ENCODE peak calls at places on chromosome X, in seven cellular contexts. One of them, this sample, is unnamed.

GRCh38 chrX:154412468-154412867 is 1.1 kb downstream of the TAFAZZIN start:
- DNase-seq in brain microvascular endothelial cell: no peak
- DNase-seq in esophagus squamous epithelium: no peak
- DNase-seq in psoas muscle: no peak
- DNase-seq in epithelial cell of esophagus: peak
- DNase-seq in suprapubic skin: no peak
- DNase-seq in pancreas: no peak
- DNase-seq in this sample: no peak

GRCh38 chrX:123425471-123425870 is 241.4 kb downstream of the GRIA3 start:
- DNase-seq in brain microvascular endothelial cell: no peak
- DNase-seq in esophagus squamous epithelium: no peak
- DNase-seq in psoas muscle: no peak
- DNase-seq in epithelial cell of esophagus: peak
- DNase-seq in suprapubic skin: no peak
- DNase-seq in pancreas: no peak
- DNase-seq in this sample: no peak

GRCh38 chrX:130887392-130887791 is 15.6 kb downstream of the ENOX2 start:
- DNase-seq in brain microvascular endothelial cell: no peak
- DNase-seq in esophagus squamous epithelium: no peak
- DNase-seq in psoas muscle: no peak
- DNase-seq in epithelial cell of esophagus: no peak
- DNase-seq in suprapubic skin: no peak
- DNase-seq in pancreas: no peak
- DNase-seq in this sample: no peak

GRCh38 chrX:85980286-85980685 is 67.1 kb downstream of the CHM start:
- DNase-seq in brain microvascular endothelial cell: no peak
- DNase-seq in esophagus squamous epithelium: no peak
- DNase-seq in psoas muscle: no peak
- DNase-seq in epithelial cell of esophagus: no peak
- DNase-seq in suprapubic skin: no peak
- DNase-seq in pancreas: no peak
- DNase-seq in this sample: no peak

GRCh38 chrX:54043084-54043483 is 1.2 kb downstream of the PHF8 start:
- DNase-seq in brain microvascular endothelial cell: no peak
- DNase-seq in esophagus squamous epithelium: no peak
- DNase-seq in psoas muscle: no peak
- DNase-seq in epithelial cell of esophagus: no peak
- DNase-seq in suprapubic skin: no peak
- DNase-seq in pancreas: no peak
- DNase-seq in this sample: no peak

GRCh38 chrX:114611018-114611619 is 27.2 kb downstream of the HTR2C start:
- DNase-seq in brain microvascular endothelial cell: peak
- DNase-seq in esophagus squamous epithelium: no peak
- DNase-seq in psoas muscle: no peak
- DNase-seq in epithelial cell of esophagus: peak
- DNase-seq in suprapubic skin: no peak
- DNase-seq in pancreas: no peak
- DNase-seq in this sample: no peak

GRCh38 chrX:44330227-44330626 is 13.2 kb downstream of the EFHC2 start:
- DNase-seq in brain microvascular endothelial cell: no peak
- DNase-seq in esophagus squamous epithelium: no peak
- DNase-seq in psoas muscle: no peak
- DNase-seq in epithelial cell of esophagus: no peak
- DNase-seq in suprapubic skin: no peak
- DNase-seq in pancreas: no peak
- DNase-seq in this sample: no peak

GRCh38 chrX:30586516-30586915 is 8.9 kb upstream of the TASL start:
- DNase-seq in brain microvascular endothelial cell: no peak
- DNase-seq in esophagus squamous epithelium: no peak
- DNase-seq in psoas muscle: no peak
- DNase-seq in epithelial cell of esophagus: no peak
- DNase-seq in suprapubic skin: no peak
- DNase-seq in pancreas: no peak
- DNase-seq in this sample: no peak

GRCh38 chrX:64842492-64842891 is 133.8 kb downstream of the ZC4H2 start:
- DNase-seq in brain microvascular endothelial cell: no peak
- DNase-seq in esophagus squamous epithelium: no peak
- DNase-seq in psoas muscle: no peak
- DNase-seq in epithelial cell of esophagus: no peak
- DNase-seq in suprapubic skin: no peak
- DNase-seq in pancreas: no peak
- DNase-seq in this sample: no peak

GRCh38 chrX:13396887-13397286 is 77.0 kb upstream of the ATXN3L start:
- DNase-seq in brain microvascular endothelial cell: no peak
- DNase-seq in esophagus squamous epithelium: no peak
- DNase-seq in psoas muscle: no peak
- DNase-seq in epithelial cell of esophagus: peak
- DNase-seq in suprapubic skin: no peak
- DNase-seq in pancreas: no peak
- DNase-seq in this sample: no peak

GRCh38 chrX:12400218-12400617 is 261.9 kb downstream of the FRMPD4 start:
- DNase-seq in brain microvascular endothelial cell: no peak
- DNase-seq in esophagus squamous epithelium: no peak
- DNase-seq in psoas muscle: no peak
- DNase-seq in epithelial cell of esophagus: no peak
- DNase-seq in suprapubic skin: no peak
- DNase-seq in pancreas: no peak
- DNase-seq in this sample: no peak

GRCh38 chrX:11329016-11329415 is 35.8 kb downstream of the AMELX start:
- DNase-seq in brain microvascular endothelial cell: no peak
- DNase-seq in esophagus squamous epithelium: no peak
- DNase-seq in psoas muscle: no peak
- DNase-seq in epithelial cell of esophagus: peak
- DNase-seq in suprapubic skin: no peak
- DNase-seq in pancreas: no peak
- DNase-seq in this sample: no peak

GRCh38 chrX:22526339-22526738 is 253.6 kb downstream of the CBLL2 start:
- DNase-seq in brain microvascular endothelial cell: peak
- DNase-seq in esophagus squamous epithelium: no peak
- DNase-seq in psoas muscle: no peak
- DNase-seq in epithelial cell of esophagus: peak
- DNase-seq in suprapubic skin: no peak
- DNase-seq in pancreas: no peak
- DNase-seq in this sample: no peak

GRCh38 chrX:25519258-25519657 is 503.5 kb upstream of the ARX start:
- DNase-seq in brain microvascular endothelial cell: no peak
- DNase-seq in esophagus squamous epithelium: no peak
- DNase-seq in psoas muscle: no peak
- DNase-seq in epithelial cell of esophagus: no peak
- DNase-seq in suprapubic skin: no peak
- DNase-seq in pancreas: no peak
- DNase-seq in this sample: no peak

GRCh38 chrX:134688839-134689238 is 30.6 kb upstream of the PLAC1 start:
- DNase-seq in brain microvascular endothelial cell: peak
- DNase-seq in esophagus squamous epithelium: no peak
- DNase-seq in psoas muscle: no peak
- DNase-seq in epithelial cell of esophagus: peak
- DNase-seq in suprapubic skin: no peak
- DNase-seq in pancreas: no peak
- DNase-seq in this sample: no peak

GRCh38 chrX:134236690-134237362 is at the start of gene CCDC160:
- DNase-seq in brain microvascular endothelial cell: peak
- DNase-seq in esophagus squamous epithelium: no peak
- DNase-seq in psoas muscle: peak
- DNase-seq in epithelial cell of esophagus: peak
- DNase-seq in suprapubic skin: no peak
- DNase-seq in pancreas: peak
- DNase-seq in this sample: no peak

GRCh38 chrX:26262121-26262523 is 46.2 kb downstream of the MAGEB5 start:
- DNase-seq in brain microvascular endothelial cell: peak
- DNase-seq in esophagus squamous epithelium: no peak
- DNase-seq in psoas muscle: no peak
- DNase-seq in epithelial cell of esophagus: peak
- DNase-seq in suprapubic skin: no peak
- DNase-seq in pancreas: no peak
- DNase-seq in this sample: no peak

GRCh38 chrX:13051529-13052172 is 7.2 kb upstream of the FAM9C start:
- DNase-seq in brain microvascular endothelial cell: no peak
- DNase-seq in esophagus squamous epithelium: no peak
- DNase-seq in psoas muscle: no peak
- DNase-seq in epithelial cell of esophagus: no peak
- DNase-seq in suprapubic skin: no peak
- DNase-seq in pancreas: no peak
- DNase-seq in this sample: no peak

GRCh38 chrX:115562492-115562872 is 1.5 kb downstream of the PLS3 start:
- DNase-seq in brain microvascular endothelial cell: no peak
- DNase-seq in esophagus squamous epithelium: no peak
- DNase-seq in psoas muscle: no peak
- DNase-seq in epithelial cell of esophagus: no peak
- DNase-seq in suprapubic skin: no peak
- DNase-seq in pancreas: no peak
- DNase-seq in this sample: no peak

GRCh38 chrX:79336869-79337815 is 30.0 kb downstream of the ITM2A start:
- DNase-seq in brain microvascular endothelial cell: no peak
- DNase-seq in esophagus squamous epithelium: no peak
- DNase-seq in psoas muscle: no peak
- DNase-seq in epithelial cell of esophagus: no peak
- DNase-seq in suprapubic skin: no peak
- DNase-seq in pancreas: no peak
- DNase-seq in this sample: no peak

GRCh38 chrX:132033166-132033565 is 10.1 kb downstream of the STK26 start:
- DNase-seq in brain microvascular endothelial cell: no peak
- DNase-seq in esophagus squamous epithelium: no peak
- DNase-seq in psoas muscle: no peak
- DNase-seq in epithelial cell of esophagus: no peak
- DNase-seq in suprapubic skin: no peak
- DNase-seq in pancreas: no peak
- DNase-seq in this sample: no peak

GRCh38 chrX:6693051-6693450 is 158.1 kb upstream of the VCX3A start:
- DNase-seq in brain microvascular endothelial cell: no peak
- DNase-seq in esophagus squamous epithelium: no peak
- DNase-seq in psoas muscle: no peak
- DNase-seq in epithelial cell of esophagus: no peak
- DNase-seq in suprapubic skin: no peak
- DNase-seq in pancreas: no peak
- DNase-seq in this sample: no peak

GRCh38 chrX:118603981-118604380 is 108.4 kb downstream of the DOCK11 start:
- DNase-seq in brain microvascular endothelial cell: peak
- DNase-seq in esophagus squamous epithelium: no peak
- DNase-seq in psoas muscle: peak
- DNase-seq in epithelial cell of esophagus: peak
- DNase-seq in suprapubic skin: no peak
- DNase-seq in pancreas: no peak
- DNase-seq in this sample: no peak

GRCh38 chrX:25599061-25599460 is 539.1 kb upstream of the MAGEB18 start:
- DNase-seq in brain microvascular endothelial cell: no peak
- DNase-seq in esophagus squamous epithelium: no peak
- DNase-seq in psoas muscle: no peak
- DNase-seq in epithelial cell of esophagus: no peak
- DNase-seq in suprapubic skin: no peak
- DNase-seq in pancreas: no peak
- DNase-seq in this sample: no peak

GRCh38 chrX:28586291-28586690 is 955 bp upstream of the IL1RAPL1 start:
- DNase-seq in brain microvascular endothelial cell: peak
- DNase-seq in esophagus squamous epithelium: no peak
- DNase-seq in psoas muscle: no peak
- DNase-seq in epithelial cell of esophagus: peak
- DNase-seq in suprapubic skin: no peak
- DNase-seq in pancreas: no peak
- DNase-seq in this sample: no peak

GRCh38 chrX:150635952-150636351 is 57.2 kb upstream of the MTMR1 start:
- DNase-seq in brain microvascular endothelial cell: peak
- DNase-seq in esophagus squamous epithelium: no peak
- DNase-seq in psoas muscle: no peak
- DNase-seq in epithelial cell of esophagus: peak
- DNase-seq in suprapubic skin: no peak
- DNase-seq in pancreas: no peak
- DNase-seq in this sample: no peak

GRCh38 chrX:75038925-75039324 is 113.7 kb upstream of the NEXMIF start:
- DNase-seq in brain microvascular endothelial cell: peak
- DNase-seq in esophagus squamous epithelium: no peak
- DNase-seq in psoas muscle: no peak
- DNase-seq in epithelial cell of esophagus: peak
- DNase-seq in suprapubic skin: no peak
- DNase-seq in pancreas: no peak
- DNase-seq in this sample: no peak
- TF ChIP-seq CTCF in brain microvascular endothelial cell: peak
- TF ChIP-seq CTCF in esophagus squamous epithelium: no peak
- TF ChIP-seq CTCF in psoas muscle: no peak
- TF ChIP-seq CTCF in epithelial cell of esophagus: no peak
- TF ChIP-seq CTCF in suprapubic skin: no peak
- TF ChIP-seq CTCF in pancreas: no peak
- TF ChIP-seq CTCF in this sample: no peak

GRCh38 chrX:40145001-40145631 is 47.4 kb upstream of the BCOR start:
- DNase-seq in brain microvascular endothelial cell: no peak
- DNase-seq in esophagus squamous epithelium: no peak
- DNase-seq in psoas muscle: no peak
- DNase-seq in epithelial cell of esophagus: peak
- DNase-seq in suprapubic skin: no peak
- DNase-seq in pancreas: no peak
- DNase-seq in this sample: no peak
- H3K4me3 ChIP-seq in brain microvascular endothelial cell: peak
- H3K4me3 ChIP-seq in esophagus squamous epithelium: peak
- H3K4me3 ChIP-seq in psoas muscle: peak
- H3K4me3 ChIP-seq in epithelial cell of esophagus: peak
- H3K4me3 ChIP-seq in suprapubic skin: peak
- H3K4me3 ChIP-seq in pancreas: no peak
- H3K4me3 ChIP-seq in this sample: peak

GRCh38 chrX:129116651-129117050 is 406.6 kb downstream of the SMARCA1 start:
- DNase-seq in brain microvascular endothelial cell: no peak
- DNase-seq in esophagus squamous epithelium: no peak
- DNase-seq in psoas muscle: no peak
- DNase-seq in epithelial cell of esophagus: no peak
- DNase-seq in suprapubic skin: no peak
- DNase-seq in pancreas: no peak
- DNase-seq in this sample: no peak
- TF ChIP-seq CTCF in brain microvascular endothelial cell: no peak
- TF ChIP-seq CTCF in esophagus squamous epithelium: no peak
- TF ChIP-seq CTCF in psoas muscle: no peak
- TF ChIP-seq CTCF in epithelial cell of esophagus: no peak
- TF ChIP-seq CTCF in suprapubic skin: no peak
- TF ChIP-seq CTCF in pancreas: no peak
- TF ChIP-seq CTCF in this sample: no peak

GRCh38 chrX:71017396-71017939 is 50.7 kb downstream of the SNX12 start:
- DNase-seq in brain microvascular endothelial cell: peak
- DNase-seq in esophagus squamous epithelium: no peak
- DNase-seq in psoas muscle: no peak
- DNase-seq in epithelial cell of esophagus: peak
- DNase-seq in suprapubic skin: no peak
- DNase-seq in pancreas: no peak
- DNase-seq in this sample: no peak
- H3K4me3 ChIP-seq in brain microvascular endothelial cell: no peak
- H3K4me3 ChIP-seq in esophagus squamous epithelium: no peak
- H3K4me3 ChIP-seq in psoas muscle: no peak
- H3K4me3 ChIP-seq in epithelial cell of esophagus: no peak
- H3K4me3 ChIP-seq in suprapubic skin: no peak
- H3K4me3 ChIP-seq in pancreas: no peak
- H3K4me3 ChIP-seq in this sample: no peak

DNA sequence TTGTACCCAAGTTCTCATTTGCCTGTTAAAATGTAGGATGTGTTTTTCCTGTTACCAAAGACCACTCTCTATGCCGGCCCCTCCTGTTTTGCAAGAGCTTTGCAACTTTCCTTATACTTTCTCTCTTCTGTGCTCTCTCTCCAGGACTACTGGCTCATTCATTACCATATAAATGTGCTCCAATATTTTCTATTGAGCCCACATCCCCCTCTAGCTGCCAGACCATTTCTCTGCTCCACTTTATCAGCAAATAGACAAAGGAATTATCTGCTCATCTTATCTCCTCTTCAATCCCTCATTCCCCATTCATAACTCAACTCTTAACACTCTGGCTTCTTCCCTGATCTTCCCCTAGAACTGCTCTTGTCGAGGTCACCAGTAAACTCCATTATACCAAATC is 33.6 kb downstream of the RPGR start:
- DNase-seq in brain microvascular endothelial cell: no peak
- DNase-seq in esophagus squamous epithelium: no peak
- DNase-seq in psoas muscle: no peak
- DNase-seq in epithelial cell of esophagus: no peak
- DNase-seq in suprapubic skin: no peak
- DNase-seq in pancreas: no peak
- DNase-seq in this sample: no peak
- TF ChIP-seq CTCF in brain microvascular endothelial cell: peak
- TF ChIP-seq CTCF in esophagus squamous epithelium: no peak
- TF ChIP-seq CTCF in psoas muscle: no peak
- TF ChIP-seq CTCF in epithelial cell of esophagus: peak
- TF ChIP-seq CTCF in suprapubic skin: no peak
- TF ChIP-seq CTCF in pancreas: no peak
- TF ChIP-seq CTCF in this sample: peak

This sample was measured in RWPE2.